ENCODE peak calls at places on chromosomes 5 and 9, in four cellular contexts. One of them, this sample, is unnamed.
A peak's percentile ranks its signal among the peaks of the same experiment; 100 is the strongest.

GRCh38 chr5:150801117-150801927 is 22.8 kb downstream of the SMIM3 start:
- DNase-seq in left ventricle myocardium inferior: no peak
- DNase-seq in MCF 10A: peak; percentile 87
- DNase-seq in HFFc6: peak; percentile 58
- DNase-seq in this sample: peak; percentile 78

GRCh38 chr5:79834420-79835219 is 145.0 kb downstream of the CMYA5 start:
- DNase-seq in MCF 10A: no peak
- DNase-seq in left ventricle myocardium inferior: no peak
- DNase-seq in HFFc6: no peak
- DNase-seq in this sample: no peak

GRCh38 chr5:100690036-100690560 is 154.9 kb downstream of the FAM174A start:
- DNase-seq in MCF 10A: no peak
- DNase-seq in HFFc6: no peak
- DNase-seq in left ventricle myocardium inferior: no peak
- DNase-seq in this sample: no peak

GRCh38 chr9:69919461-69920061 is 98.9 kb downstream of the CFAP95 start:
- DNase-seq in HFFc6: peak; percentile 68
- DNase-seq in MCF 10A: peak; percentile 66
- DNase-seq in left ventricle myocardium inferior: no peak
- DNase-seq in this sample: peak; percentile 61

GRCh38 chr5:80059354-80059980 is 24.3 kb downstream of the THBS4 start:
- DNase-seq in left ventricle myocardium inferior: no peak
- DNase-seq in HFFc6: no peak
- DNase-seq in MCF 10A: no peak
- DNase-seq in this sample: no peak

GRCh38 chr5:68130253-68130652 is 85.3 kb upstream of the PIK3R1 start:
- DNase-seq in MCF 10A: no peak
- DNase-seq in HFFc6: no peak
- DNase-seq in left ventricle myocardium inferior: no peak
- DNase-seq in this sample: no peak

GRCh38 chr5:168683927-168684295 is 104.7 kb upstream of the PANK3 start:
- DNase-seq in HFFc6: no peak
- DNase-seq in MCF 10A: no peak
- DNase-seq in left ventricle myocardium inferior: no peak
- DNase-seq in this sample: no peak

GRCh38 chr9:1604942-1605560 is 410.1 kb upstream of the SMARCA2 start:
- DNase-seq in MCF 10A: peak; percentile 56
- DNase-seq in HFFc6: no peak
- DNase-seq in left ventricle myocardium inferior: no peak
- DNase-seq in this sample: peak; percentile 60

GRCh38 chr9:121222524-121223171 is 21.0 kb upstream of the RAB14 start:
- DNase-seq in MCF 10A: peak; percentile 65
- DNase-seq in left ventricle myocardium inferior: no peak
- DNase-seq in HFFc6: peak; percentile 61
- DNase-seq in this sample: peak; percentile 66

GRCh38 chr5:53545744-53546143 is 14.7 kb upstream of the NDUFS4 start:
- DNase-seq in HFFc6: no peak
- DNase-seq in MCF 10A: no peak
- DNase-seq in left ventricle myocardium inferior: no peak
- DNase-seq in this sample: no peak

GRCh38 chr5:75512383-75513074 is 838 bp downstream of the POLK start:
- DNase-seq in left ventricle myocardium inferior: no peak
- DNase-seq in MCF 10A: peak; percentile 22
- DNase-seq in HFFc6: no peak
- DNase-seq in this sample: no peak

GRCh38 chr5:88551724-88552345 is 283.2 kb upstream of the TMEM161B start:
- DNase-seq in HFFc6: no peak
- DNase-seq in left ventricle myocardium inferior: no peak
- DNase-seq in MCF 10A: no peak
- DNase-seq in this sample: no peak

DNA sequence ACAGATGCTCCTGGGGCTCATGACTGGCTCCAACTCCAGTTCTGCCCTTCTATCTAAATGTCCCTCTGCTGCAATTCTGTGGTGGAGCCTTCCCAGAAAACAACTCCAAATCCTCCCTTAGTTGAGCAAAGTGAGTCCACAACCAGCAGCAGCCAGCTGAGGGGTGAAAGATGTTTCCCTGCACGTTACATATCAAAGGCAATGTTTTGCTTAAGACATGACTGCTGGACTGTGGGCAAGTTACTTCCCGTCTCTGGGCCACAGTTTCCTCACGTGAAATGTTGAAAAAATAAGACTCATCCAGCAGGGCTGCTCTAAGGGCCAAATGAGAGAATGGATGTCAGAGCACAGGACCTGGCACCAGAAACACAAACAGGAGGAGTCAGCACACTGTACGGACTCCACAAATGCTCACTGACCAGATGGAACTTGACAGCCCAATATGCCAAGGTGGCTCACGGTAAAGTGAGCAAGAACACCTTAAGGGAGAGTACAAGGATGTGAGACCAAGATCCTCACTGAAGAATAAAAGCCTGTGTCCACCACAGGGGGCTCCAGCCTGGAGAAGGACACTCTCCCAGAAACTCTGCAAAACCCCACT is 138.4 kb upstream of the ABCA1 start:
- DNase-seq in MCF 10A: no peak
- DNase-seq in left ventricle myocardium inferior: no peak
- DNase-seq in HFFc6: no peak
- DNase-seq in this sample: peak; percentile 77
- TF ChIP-seq CTCF in MCF 10A: no peak
- TF ChIP-seq CTCF in left ventricle myocardium inferior: no peak
- TF ChIP-seq CTCF in HFFc6: no peak
- TF ChIP-seq CTCF in this sample: no peak

DNA sequence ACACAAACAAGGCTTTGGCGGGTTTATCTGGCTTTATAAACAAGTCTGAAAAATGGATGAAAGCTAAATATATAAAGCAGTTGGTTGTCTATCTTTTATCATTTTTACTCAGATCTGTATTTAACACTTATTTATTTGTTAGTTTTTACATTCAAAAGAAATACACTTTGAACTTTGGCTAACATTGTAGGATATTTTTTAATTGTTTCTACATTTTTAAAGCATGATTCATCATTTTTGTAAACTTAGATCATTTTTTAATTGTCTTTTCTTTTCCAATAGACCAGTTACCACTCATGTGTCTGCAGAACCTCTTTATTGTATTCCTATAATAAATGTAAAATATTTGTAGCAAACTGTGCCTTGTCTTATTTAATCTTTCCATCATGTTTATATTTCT is 213.3 kb downstream of the PJA2 start:
- DNase-seq in MCF 10A: no peak
- DNase-seq in left ventricle myocardium inferior: no peak
- DNase-seq in HFFc6: no peak
- DNase-seq in this sample: no peak
- TF ChIP-seq CTCF in MCF 10A: no peak
- TF ChIP-seq CTCF in left ventricle myocardium inferior: no peak
- TF ChIP-seq CTCF in HFFc6: no peak
- TF ChIP-seq CTCF in this sample: no peak

DNA sequence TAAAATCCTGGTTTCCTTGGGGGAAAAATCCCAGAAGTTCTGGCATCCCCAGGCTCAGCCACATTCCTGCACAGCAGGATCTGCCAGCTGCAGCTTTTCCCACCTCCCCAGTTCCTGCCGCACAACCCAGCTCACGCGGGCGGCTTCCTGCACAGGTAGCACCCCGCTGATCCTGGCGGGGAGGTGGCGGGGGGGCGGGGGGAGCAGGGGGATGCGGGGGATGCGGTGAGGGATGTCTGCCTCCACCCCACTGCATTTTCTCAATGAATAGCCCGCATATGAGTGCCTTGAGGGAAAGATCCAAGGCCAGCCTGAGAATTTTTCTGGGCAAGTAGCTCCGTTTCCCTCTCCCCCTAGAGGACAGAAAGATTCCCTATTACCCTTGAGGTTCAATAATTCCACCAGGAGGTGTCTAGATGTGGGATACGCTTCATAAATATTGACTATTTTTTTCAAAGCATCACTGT is 21.1 kb downstream of the GFPT2 start:
- DNase-seq in left ventricle myocardium inferior: no peak
- DNase-seq in MCF 10A: peak; percentile 78
- DNase-seq in HFFc6: no peak
- DNase-seq in this sample: no peak
- TF ChIP-seq CTCF in left ventricle myocardium inferior: peak; percentile 13
- TF ChIP-seq CTCF in MCF 10A: peak; percentile 24
- TF ChIP-seq CTCF in HFFc6: peak; percentile 51
- TF ChIP-seq CTCF in this sample: no peak

GRCh38 chr5:51974834-51975233 is 591.6 kb downstream of the ISL1 start:
- DNase-seq in left ventricle myocardium inferior: no peak
- DNase-seq in MCF 10A: no peak
- DNase-seq in HFFc6: no peak
- DNase-seq in this sample: no peak

DNA sequence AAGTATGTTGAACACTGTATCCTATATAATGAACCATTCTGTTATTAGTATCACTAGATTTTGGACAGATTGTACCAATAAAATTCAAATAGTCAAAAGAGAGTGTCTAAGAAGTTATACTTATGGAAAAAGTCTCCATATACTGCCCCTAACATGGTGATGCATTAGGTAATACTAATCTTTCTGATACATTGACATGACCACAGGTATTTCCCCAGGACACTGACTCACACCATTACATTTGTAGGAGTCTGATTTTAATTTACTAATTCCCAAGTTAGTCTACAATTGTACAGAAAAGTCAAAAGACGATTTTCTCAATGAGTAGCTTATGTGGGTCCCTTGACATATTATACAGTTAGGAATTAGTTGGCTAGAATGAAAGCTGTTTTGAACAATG is 593.8 kb downstream of the ISL1 start:
- DNase-seq in left ventricle myocardium inferior: no peak
- DNase-seq in MCF 10A: no peak
- DNase-seq in HFFc6: no peak
- DNase-seq in this sample: peak; percentile 54
- TF ChIP-seq CTCF in left ventricle myocardium inferior: no peak
- TF ChIP-seq CTCF in MCF 10A: no peak
- TF ChIP-seq CTCF in HFFc6: no peak
- TF ChIP-seq CTCF in this sample: no peak

GRCh38 chr9:4092793-4093709 is 206.8 kb downstream of the GLIS3 start:
- DNase-seq in MCF 10A: no peak
- DNase-seq in left ventricle myocardium inferior: no peak
- DNase-seq in HFFc6: no peak
- DNase-seq in this sample: no peak
- TF ChIP-seq CTCF in MCF 10A: no peak
- TF ChIP-seq CTCF in left ventricle myocardium inferior: no peak
- TF ChIP-seq CTCF in HFFc6: no peak
- TF ChIP-seq CTCF in this sample: no peak

DNA sequence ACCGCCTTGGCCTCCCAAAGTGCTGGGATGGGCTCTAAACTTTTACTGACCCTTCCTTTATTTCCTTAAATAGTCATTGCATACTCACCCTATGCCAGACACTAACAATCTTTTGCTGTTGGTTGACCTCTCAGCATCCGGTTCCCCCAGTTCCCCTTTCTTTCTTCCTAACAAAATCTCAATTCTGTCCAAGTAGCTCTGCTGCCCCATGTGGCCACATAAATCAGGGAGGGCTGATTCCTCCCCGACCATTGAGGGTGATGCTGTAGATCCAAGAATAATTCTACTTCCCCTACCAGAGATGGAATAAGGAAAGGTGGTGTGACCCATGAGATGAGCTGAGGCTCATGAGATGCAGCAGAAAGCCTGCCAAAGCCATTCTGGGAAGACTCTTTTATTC is 315.3 kb upstream of the MSX2 start:
- DNase-seq in HFFc6: no peak
- DNase-seq in left ventricle myocardium inferior: no peak
- DNase-seq in MCF 10A: peak; percentile 20
- DNase-seq in this sample: no peak
- TF ChIP-seq CTCF in HFFc6: no peak
- TF ChIP-seq CTCF in left ventricle myocardium inferior: no peak
- TF ChIP-seq CTCF in MCF 10A: no peak
- TF ChIP-seq CTCF in this sample: no peak

DNA sequence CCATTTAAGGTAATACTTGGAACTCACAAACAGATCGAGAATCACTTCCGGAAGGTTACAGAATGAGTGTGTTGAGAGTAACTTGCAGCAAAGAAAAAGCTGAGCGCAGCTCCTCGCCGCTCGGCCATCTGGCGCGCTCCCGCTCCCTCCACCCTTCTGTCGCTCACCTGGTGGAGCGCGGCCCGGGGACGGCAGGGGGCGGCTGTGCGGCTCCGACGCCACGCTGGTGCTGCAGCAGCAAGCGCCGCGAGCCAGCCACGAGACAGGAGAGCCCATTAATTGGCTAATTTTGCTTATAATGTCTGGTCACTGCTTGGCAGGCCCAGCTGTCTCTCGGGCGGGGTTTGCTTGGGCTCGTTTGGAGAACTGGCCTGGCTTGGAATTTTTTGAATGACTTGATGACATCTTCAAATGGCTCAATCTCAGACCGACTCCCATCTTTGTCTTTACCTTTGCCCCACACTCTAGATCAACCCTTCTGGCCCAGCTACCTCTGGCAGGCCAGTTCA is 601.8 kb downstream of the CCDC171 start:
- DNase-seq in HFFc6: no peak
- DNase-seq in left ventricle myocardium inferior: peak; percentile 30
- DNase-seq in MCF 10A: no peak
- DNase-seq in this sample: peak; percentile 66
- TF ChIP-seq CTCF in HFFc6: no peak
- TF ChIP-seq CTCF in left ventricle myocardium inferior: peak; percentile 53
- TF ChIP-seq CTCF in MCF 10A: no peak
- TF ChIP-seq CTCF in this sample: no peak

DNA sequence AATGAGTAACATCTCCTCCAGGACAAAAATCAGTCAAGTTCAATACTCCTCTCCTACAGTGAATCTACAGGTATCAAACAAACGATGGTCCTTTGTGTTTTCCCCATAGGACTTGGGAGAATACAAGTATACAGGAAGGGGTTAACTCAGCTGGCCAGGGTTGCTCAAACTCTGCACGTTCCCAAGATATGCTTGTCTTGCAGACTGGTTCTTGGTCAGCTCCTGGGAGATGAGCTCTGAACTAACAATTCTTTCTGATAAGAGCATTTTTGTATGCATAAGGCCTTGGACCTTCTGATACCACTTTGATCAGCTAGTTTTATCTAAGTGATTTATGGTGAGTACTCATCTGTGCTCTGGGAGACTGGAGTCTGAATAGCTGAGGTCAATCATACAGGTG is 42.1 kb downstream of the LOX start:
- DNase-seq in HFFc6: no peak
- DNase-seq in MCF 10A: no peak
- DNase-seq in left ventricle myocardium inferior: no peak
- DNase-seq in this sample: no peak
- TF ChIP-seq CTCF in HFFc6: no peak
- TF ChIP-seq CTCF in MCF 10A: no peak
- TF ChIP-seq CTCF in left ventricle myocardium inferior: no peak
- TF ChIP-seq CTCF in this sample: no peak

GRCh38 chr5:146906803-146907202 is 28.2 kb upstream of the PPP2R2B start:
- DNase-seq in HFFc6: no peak
- DNase-seq in MCF 10A: peak; percentile 30
- DNase-seq in left ventricle myocardium inferior: no peak
- DNase-seq in this sample: peak; percentile 25
- TF ChIP-seq CTCF in HFFc6: no peak
- TF ChIP-seq CTCF in MCF 10A: no peak
- TF ChIP-seq CTCF in left ventricle myocardium inferior: no peak
- TF ChIP-seq CTCF in this sample: no peak